ENCODE peak calls at places on chromosomes 6 and 20, in six cellular contexts. X is activated CD8-positive, alpha-beta T cell treated with anti-CD3 and anti-CD28 coated beads for 36 hours; Z is CD14-positive monocyte; C is activated CD4-positive, alpha-beta memory T cell treated with anti-CD3 and anti-CD28 coated beads, Interleukin-2, amount 10 ng/mL, durations not matched to agents 7 days and 5 days; Q is NCI-H774; O is left lung. L is an unnamed sample.
A peak's percentile ranks its signal among the peaks of the same experiment; 100 is the strongest.

GRCh38 chr6:5175195-5175594 is 85.6 kb downstream of the LYRM4 start:
- DNase-seq in Z (no peak), O (no peak), C (peak; percentile 39), X (peak; percentile 64), Q (no peak), L (no peak)

GRCh38 chr6:102216232-102216631 is 822.7 kb downstream of the GRIK2 start:
- DNase-seq in Z (no peak), O (no peak), Q (no peak), C (no peak), X (no peak), L (no peak)

GRCh38 chr20:25135031-25135430 is 53.1 kb upstream of the VSX1 start:
- DNase-seq in Q (no peak), O (no peak), C (no peak), X (no peak), Z (no peak), L (no peak)

GRCh38 chr6:153208706-153209105 is 77.6 kb upstream of the RGS17 start:
- DNase-seq in X (no peak), Z (no peak), Q (peak; percentile 25), C (no peak), O (no peak), L (no peak)

GRCh38 chr6:118283759-118284158 is 264.3 kb upstream of the PLN start:
- DNase-seq in X (peak; percentile 68), C (peak; percentile 40), Q (peak; percentile 49), Z (no peak), O (no peak), L (no peak)

GRCh38 chr6:89204096-89204495 is 13.1 kb downstream of the GABRR1 start:
- DNase-seq in C (no peak), X (no peak), O (no peak), Z (no peak), Q (no peak), L (no peak)

GRCh38 chr20:36881888-36882287 is 6.0 kb downstream of the TLDC2 start:
- DNase-seq in Q (no peak), O (no peak), C (no peak), Z (no peak), X (peak; percentile 54), L (no peak)

GRCh38 chr6:116278853-116279231 is 888 bp downstream of the TSPYL1 start:
- DNase-seq in Z (no peak), C (peak; percentile 28), Q (no peak), O (peak; percentile 59), X (peak; percentile 30), L (peak; percentile 71)

GRCh38 chr20:63135411-63135810 is 80.5 kb downstream of the YTHDF1 start:
- DNase-seq in Z (peak; percentile 27), Q (no peak), C (no peak), O (peak; percentile 27), X (peak; percentile 42), L (no peak)

GRCh38 chr6:18963439-18963838 is 576.3 kb downstream of the RNF144B start:
- DNase-seq in Z (no peak), C (no peak), O (no peak), X (no peak), Q (no peak), L (no peak)

GRCh38 chr6:25122622-25123237 is 156.4 kb upstream of the CARMIL1 start:
- DNase-seq in Q (peak; percentile 70), Z (no peak), C (no peak), X (no peak), O (no peak), L (no peak)

GRCh38 chr6:74073429-74073828 is 377.4 kb downstream of the CD109 start:
- DNase-seq in Q (no peak), C (no peak), X (no peak), Z (no peak), O (no peak), L (no peak)

GRCh38 chr6:10633216-10633615 is 61.2 kb downstream of the C6orf52 start:
- DNase-seq in C (no peak), Z (peak; percentile 78), Q (no peak), X (peak; percentile 22), O (no peak), L (no peak)

GRCh38 chr6:157895585-157895984 is 72.5 kb downstream of the SNX9 start:
- DNase-seq in Q (no peak), C (no peak), O (no peak), Z (no peak), X (no peak), L (no peak)

GRCh38 chr20:4607287-4607713 is 114.4 kb upstream of the PRND start:
- DNase-seq in Q (peak; percentile 31), X (peak; percentile 66), C (peak; percentile 60), Z (no peak), O (no peak), L (no peak)

GRCh38 chr6:27332692-27333641 is 20.9 kb upstream of the POM121L2 start:
- DNase-seq in X (peak; percentile 69), Z (no peak), Q (peak; percentile 60), O (no peak), C (no peak), L (no peak)

GRCh38 chr6:149852180-149852579 is 12.0 kb downstream of the LRP11 start:
- DNase-seq in X (no peak), C (peak; percentile 24), Q (no peak), Z (peak; percentile 49), O (peak; percentile 64), L (no peak)

GRCh38 chr6:44047179-44047546 is 80.1 kb downstream of the MRPL14 start:
- DNase-seq in X (no peak), Q (no peak), C (no peak), Z (no peak), O (no peak), L (no peak)

GRCh38 chr6:134602123-134602522 is 284.2 kb upstream of the SGK1 start:
- DNase-seq in X (no peak), O (no peak), Q (no peak), C (no peak), Z (no peak), L (no peak)

L was measured in suprapubic skin.